ENCODE peak calls at places on chromosomes 13 and 19, in eight cellular contexts. J, B, F, R, L, I, V and T are unnamed samples.

GRCh38 chr19:10718205-10719196 is 622 bp downstream of the DNM2 start:
- DNase-seq in B (no peak), L (peak; percentile 28), I (peak; percentile 56), F (peak; percentile 43), R (peak; percentile 72), J (peak; percentile 71), V (peak; percentile 16), T (peak; percentile 89)

GRCh38 chr13:67390462-67391093 is 160.4 kb upstream of the PCDH9 start:
- DNase-seq in F (no peak), V (peak; percentile 66), R (no peak), I (peak; percentile 80), B (no peak), J (no peak), L (peak; percentile 76), T (no peak)

GRCh38 chr13:30108913-30109237 is 198.5 kb downstream of the KATNAL1 start:
- DNase-seq in V (no peak), B (no peak), L (no peak), I (no peak), F (no peak), J (no peak), R (no peak), T (no peak)

GRCh38 chr19:32750441-32751055 is 31.0 kb downstream of the TDRD12 start:
- DNase-seq in L (no peak), I (no peak), R (no peak), V (no peak), F (peak; percentile 9), J (no peak), B (no peak), T (no peak)

GRCh38 chr19:9958451-9958850 is 22.1 kb upstream of the OLFM2 start:
- DNase-seq in J (no peak), R (no peak), F (no peak), V (peak; percentile 94), I (peak; percentile 62), L (peak; percentile 91), B (no peak), T (peak; percentile 95)

GRCh38 chr19:35253316-35254286 is 4.8 kb downstream of the LSR start:
- DNase-seq in R (peak; percentile 48), J (no peak), F (peak; percentile 44), B (no peak), V (no peak), I (no peak), L (no peak), T (peak; percentile 65)

GRCh38 chr13:24038846-24039330 is 121.6 kb upstream of the SPATA13 start:
- DNase-seq in B (no peak), V (peak; percentile 86), L (peak; percentile 74), R (no peak), I (peak; percentile 80), J (no peak), F (no peak), T (peak; percentile 52)

GRCh38 chr13:112702983-112703379 is 13.1 kb downstream of the ATP11A start:
- DNase-seq in R (no peak), F (no peak), B (no peak), I (peak; percentile 45), L (no peak), V (no peak), J (no peak), T (peak; percentile 56)

GRCh38 chr13:113196970-113197737 is 11.3 kb downstream of the PCID2 start:
- DNase-seq in F (no peak), R (no peak), J (no peak), I (no peak), L (no peak), V (no peak), B (no peak), T (no peak)

GRCh38 chr13:100392709-100393630 is 195.6 kb downstream of the GGACT start:
- DNase-seq in L (peak; percentile 100), V (peak; percentile 100), F (peak; percentile 67), I (peak; percentile 100), J (no peak), B (peak; percentile 76), R (no peak), T (peak; percentile 87)

GRCh38 chr19:9885077-9885552 is 50.0 kb downstream of the PIN1 start:
- DNase-seq in F (peak; percentile 56), V (peak; percentile 23), I (peak; percentile 10), R (no peak), J (no peak), B (no peak), L (peak; percentile 23), T (peak; percentile 74)

GRCh38 chr13:84616864-84617263 is 734.6 kb upstream of the SLITRK1 start:
- DNase-seq in J (no peak), L (no peak), R (no peak), V (no peak), B (no peak), I (no peak), F (no peak), T (no peak)

GRCh38 chr13:39322836-39323585 is 280.0 kb downstream of the LHFPL6 start:
- DNase-seq in B (no peak), J (peak; percentile 14), F (no peak), L (no peak), V (no peak), I (no peak), R (no peak), T (no peak)

GRCh38 chr13:113724780-113725315 is 34.2 kb upstream of the TMEM255B start:
- DNase-seq in J (peak; percentile 88), F (peak; percentile 83), V (peak; percentile 66), B (peak; percentile 49), I (peak; percentile 45), L (peak; percentile 23), R (peak; percentile 89), T (peak; percentile 97)

GRCh38 chr19:21210037-21210621 is 68.3 kb downstream of the ZNF431 start:
- DNase-seq in F (peak; percentile 25), L (no peak), B (no peak), R (no peak), J (no peak), V (no peak), I (no peak), T (no peak)

GRCh38 chr13:43664700-43665191 is 122.0 kb downstream of the ENOX1 start:
- DNase-seq in I (peak; percentile 69), V (peak; percentile 63), R (no peak), L (peak; percentile 74), F (peak; percentile 21), B (no peak), J (peak; percentile 76), T (no peak)

DNA sequence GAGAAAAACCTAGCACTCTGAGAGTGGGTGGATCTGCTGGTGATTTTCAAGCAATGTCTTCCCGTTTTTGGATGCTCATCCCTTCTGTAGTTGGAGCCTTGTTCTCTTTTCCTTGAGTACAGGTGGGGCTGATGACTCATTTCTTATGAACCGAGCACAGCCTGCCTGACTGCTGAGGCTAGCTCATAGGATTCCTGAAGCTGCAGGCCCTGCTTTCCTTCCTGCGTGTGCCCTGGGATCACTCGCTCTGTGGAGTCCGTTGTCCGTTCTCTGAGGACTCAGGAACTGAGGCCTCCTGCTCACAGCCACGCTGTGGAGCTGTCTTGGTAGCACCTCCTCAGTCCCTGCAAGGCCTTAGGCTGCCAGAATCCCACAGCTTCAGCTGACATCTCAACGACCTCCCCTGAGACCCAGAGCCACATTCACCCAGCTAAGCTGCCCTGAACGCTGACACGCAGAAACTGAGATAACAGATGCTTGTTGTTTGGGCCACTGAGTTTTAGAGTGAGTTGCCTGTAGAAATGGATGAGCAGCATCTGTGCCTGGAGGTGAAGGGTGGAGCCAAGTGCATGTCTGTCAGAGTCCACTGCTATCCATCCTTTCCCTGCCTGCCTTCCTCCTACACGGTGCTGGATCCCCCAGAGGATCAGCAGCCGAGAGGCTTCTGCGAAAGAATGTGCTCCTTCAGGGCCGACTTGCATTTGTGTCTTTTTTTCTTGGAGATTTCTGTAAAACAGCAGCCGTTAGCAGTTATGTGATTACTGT is 73.0 kb downstream of the ARHGEF7 start:
- DNase-seq in L (peak; percentile 67), F (no peak), I (peak; percentile 30), B (no peak), V (peak; percentile 72), R (no peak), J (no peak), T (no peak)
- H3K4me1 ChIP-seq in L (peaks cover 7% of the 10 kb centered on the region), F (peaks cover 13% of the 10 kb centered on the region), I (peaks cover 21% of the 10 kb centered on the region), B (peaks cover 4% of the 10 kb centered on the region), V (peaks cover 17% of the 10 kb centered on the region), R (peaks cover 7% of the 10 kb centered on the region), J (no peaks in the 10 kb centered on the region), T (peaks cover 33% of the 10 kb centered on the region)

DNA sequence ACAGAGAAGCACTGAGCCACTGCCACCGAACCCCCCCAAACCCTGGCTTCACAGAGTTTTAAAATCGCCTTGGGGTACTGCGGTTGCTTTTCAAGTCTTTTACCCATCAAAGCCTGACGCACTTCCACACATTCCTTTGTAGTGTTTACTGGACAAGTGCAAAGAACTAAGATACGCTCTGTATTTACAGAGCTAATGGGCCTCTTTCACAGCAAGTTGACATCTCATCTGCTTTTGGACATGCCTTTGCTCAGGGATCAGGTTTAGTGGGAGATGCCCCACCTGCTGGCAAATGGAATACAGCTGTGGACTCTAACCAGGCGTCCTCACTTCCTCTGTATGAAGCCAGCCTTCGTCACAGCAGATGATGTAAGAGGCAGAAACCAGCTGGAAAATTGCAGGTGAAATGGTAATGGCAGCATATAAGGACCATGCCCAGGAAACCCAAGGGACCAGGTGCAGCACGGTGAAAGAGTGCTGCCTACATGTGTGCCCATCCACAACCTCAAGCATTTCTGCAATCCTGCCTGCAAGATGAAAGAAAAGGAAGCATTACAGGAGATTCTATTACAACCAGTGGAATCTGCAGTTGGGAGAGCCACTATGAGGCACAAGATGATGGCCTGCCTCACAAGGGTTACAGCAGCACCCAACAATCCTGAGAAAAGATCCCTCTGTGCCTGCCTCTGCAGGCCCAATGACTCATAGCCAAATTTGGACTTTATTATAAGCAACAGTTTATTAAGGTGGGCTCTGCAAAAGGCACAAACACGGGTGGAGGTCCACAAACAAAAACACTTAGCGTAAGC is 34.7 kb downstream of the BRD4 start:
- DNase-seq in B (peak; percentile 37), I (peak; percentile 69), R (no peak), J (no peak), V (peak; percentile 71), L (peak; percentile 83), F (peak; percentile 44), T (peak; percentile 79)
- H3K4me3 ChIP-seq in B (peak overlapping the region; percentile 22), I (peak overlapping the region; percentile 6), R (no peak overlapping the region), J (no peak overlapping the region), V (no peak overlapping the region), L (no peak overlapping the region), F (peak overlapping the region; percentile 10), T (no peak overlapping the region)

GRCh38 chr19:47623151-47623920 is 14.4 kb downstream of the BICRA start:
- DNase-seq in J (no peak), R (no peak), B (no peak), V (no peak), F (no peak), L (no peak), I (no peak), T (peak; percentile 21)
- H3K4me2 ChIP-seq in J (no peak overlapping the region), R (peak overlapping the region; percentile 20), B (no peak overlapping the region), V (no peak overlapping the region), F (no peak overlapping the region), L (no peak overlapping the region), I (no peak overlapping the region), T (no peak overlapping the region)

GRCh38 chr13:77016888-77017623 is 9.9 kb downstream of the FBXL3 start:
- DNase-seq in B (no peak), I (no peak), R (no peak), L (no peak), F (peak; percentile 29), V (no peak), J (no peak), T (no peak)
- H3K4me1 ChIP-seq in B (no peaks in the 10 kb centered on the region), I (peaks cover 1% of the 10 kb centered on the region), R (no peaks in the 10 kb centered on the region), L (peaks cover 8% of the 10 kb centered on the region), F (no peaks in the 10 kb centered on the region), V (no peaks in the 10 kb centered on the region), J (no peaks in the 10 kb centered on the region), T (peaks cover 4% of the 10 kb centered on the region)